ENCODE peak calls at places on chromosomes 11 and 22, in six cellular contexts. One of them, this sample, is unnamed.

GRCh38 chr11:86237267-86237804 is 7.2 kb upstream of the EED start:
- DNase-seq in fibroblast of the aortic adventitia: no peak
- DNase-seq in type B pancreatic cell: no peak
- DNase-seq in GM13977: no peak
- DNase-seq in HFFc6: no peak
- DNase-seq in mammary epithelial cell: no peak
- DNase-seq in this sample: no peak

GRCh38 chr11:118243161-118243560 is 9.0 kb downstream of the MPZL3 start:
- DNase-seq in type B pancreatic cell: no peak
- DNase-seq in fibroblast of the aortic adventitia: no peak
- DNase-seq in HFFc6: no peak
- DNase-seq in mammary epithelial cell: no peak
- DNase-seq in GM13977: no peak
- DNase-seq in this sample: no peak

GRCh38 chr11:12167098-12167999 is 57.0 kb downstream of the MICAL2 start:
- DNase-seq in GM13977: no peak
- DNase-seq in mammary epithelial cell: peak; percentile 98
- DNase-seq in fibroblast of the aortic adventitia: peak; percentile 87
- DNase-seq in HFFc6: peak; percentile 90
- DNase-seq in type B pancreatic cell: no peak
- DNase-seq in this sample: no peak

GRCh38 chr11:109426442-109426841 is 4.5 kb downstream of the C11orf87 start:
- DNase-seq in fibroblast of the aortic adventitia: no peak
- DNase-seq in HFFc6: no peak
- DNase-seq in GM13977: no peak
- DNase-seq in mammary epithelial cell: peak; percentile 41
- DNase-seq in type B pancreatic cell: no peak
- DNase-seq in this sample: no peak

GRCh38 chr11:31355131-31355530 is 14.4 kb downstream of the DCDC1 start:
- DNase-seq in mammary epithelial cell: peak; percentile 24
- DNase-seq in type B pancreatic cell: no peak
- DNase-seq in HFFc6: no peak
- DNase-seq in GM13977: no peak
- DNase-seq in fibroblast of the aortic adventitia: peak; percentile 26
- DNase-seq in this sample: no peak

GRCh38 chr11:117315285-117316196 is 515 bp downstream of the BACE1 start:
- DNase-seq in HFFc6: no peak
- DNase-seq in mammary epithelial cell: no peak
- DNase-seq in type B pancreatic cell: no peak
- DNase-seq in fibroblast of the aortic adventitia: no peak
- DNase-seq in GM13977: peak; percentile 62
- DNase-seq in this sample: no peak

GRCh38 chr11:12377106-12377823 is at the start of gene PARVA:
- DNase-seq in type B pancreatic cell: peak; percentile 79
- DNase-seq in HFFc6: peak; percentile 78
- DNase-seq in GM13977: no peak
- DNase-seq in mammary epithelial cell: peak; percentile 46
- DNase-seq in fibroblast of the aortic adventitia: peak; percentile 82
- DNase-seq in this sample: no peak

GRCh38 chr11:98772799-98773198 is 247.9 kb upstream of the CNTN5 start:
- DNase-seq in fibroblast of the aortic adventitia: no peak
- DNase-seq in mammary epithelial cell: no peak
- DNase-seq in type B pancreatic cell: no peak
- DNase-seq in HFFc6: no peak
- DNase-seq in GM13977: no peak
- DNase-seq in this sample: no peak

GRCh38 chr22:49760630-49761571 is 66.8 kb downstream of the BRD1 start:
- DNase-seq in HFFc6: no peak
- DNase-seq in GM13977: peak; percentile 64
- DNase-seq in type B pancreatic cell: no peak
- DNase-seq in mammary epithelial cell: no peak
- DNase-seq in fibroblast of the aortic adventitia: no peak
- DNase-seq in this sample: peak; percentile 49

GRCh38 chr11:1927151-1928037 is 7.9 kb downstream of the TNNT3 start:
- DNase-seq in HFFc6: no peak
- DNase-seq in fibroblast of the aortic adventitia: peak; percentile 25
- DNase-seq in type B pancreatic cell: no peak
- DNase-seq in GM13977: peak; percentile 23
- DNase-seq in mammary epithelial cell: no peak
- DNase-seq in this sample: no peak

GRCh38 chr22:50192825-50193204 is 7.1 kb downstream of the TRABD start:
- DNase-seq in fibroblast of the aortic adventitia: no peak
- DNase-seq in GM13977: no peak
- DNase-seq in mammary epithelial cell: no peak
- DNase-seq in HFFc6: no peak
- DNase-seq in type B pancreatic cell: no peak
- DNase-seq in this sample: no peak

DNA sequence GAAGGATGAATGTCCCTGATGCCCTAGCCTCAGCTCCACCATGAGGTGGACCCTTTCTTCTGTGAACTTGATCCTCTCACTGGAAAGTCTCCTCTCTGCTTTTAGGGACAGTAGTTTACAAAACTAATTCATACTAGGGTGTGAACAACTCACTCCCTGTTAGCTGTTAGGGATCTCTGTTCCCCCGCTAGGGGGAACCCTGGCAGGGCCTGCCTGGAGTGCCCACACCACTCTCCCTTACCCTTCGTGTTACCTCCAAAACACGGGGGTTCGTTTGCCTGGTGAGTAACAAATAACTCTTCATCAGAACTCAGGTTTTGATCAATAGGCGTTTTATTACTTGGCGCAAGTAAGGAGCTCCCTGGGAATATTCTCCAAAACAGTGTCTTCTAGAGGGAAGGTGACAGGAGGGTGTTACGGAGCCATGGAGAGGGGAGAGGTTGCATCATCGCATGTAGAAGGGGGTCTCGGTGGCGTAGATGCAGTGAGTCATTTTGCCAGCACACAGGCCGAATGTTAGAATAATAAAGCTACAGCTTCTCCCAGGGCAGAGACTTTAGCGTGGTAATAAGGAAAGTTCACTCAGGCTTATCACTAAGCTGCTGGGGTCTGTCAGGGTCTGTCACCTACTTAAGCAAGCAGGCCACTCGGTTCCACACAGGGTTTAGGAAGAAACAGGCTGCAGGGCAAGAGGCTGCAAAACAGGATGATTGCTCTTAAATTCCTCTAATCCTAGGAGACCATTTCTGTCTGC is 45.8 kb downstream of the C11orf96 start:
- DNase-seq in type B pancreatic cell: no peak
- DNase-seq in HFFc6: no peak
- DNase-seq in mammary epithelial cell: no peak
- DNase-seq in GM13977: no peak
- DNase-seq in fibroblast of the aortic adventitia: peak; percentile 39
- DNase-seq in this sample: no peak
- TF ChIP-seq CTCF in type B pancreatic cell: no peak
- TF ChIP-seq CTCF in HFFc6: peak; percentile 37
- TF ChIP-seq CTCF in mammary epithelial cell: no peak
- TF ChIP-seq CTCF in GM13977: no peak
- TF ChIP-seq CTCF in fibroblast of the aortic adventitia: peak; percentile 53
- TF ChIP-seq CTCF in this sample: no peak

GRCh38 chr22:28882878-28883656 is at the start of gene ZNRF3:
- DNase-seq in fibroblast of the aortic adventitia: peak; percentile 94
- DNase-seq in HFFc6: peak; percentile 82
- DNase-seq in GM13977: peak; percentile 90
- DNase-seq in mammary epithelial cell: peak; percentile 89
- DNase-seq in type B pancreatic cell: peak; percentile 98
- DNase-seq in this sample: no peak
- TF ChIP-seq CTCF in fibroblast of the aortic adventitia: no peak
- TF ChIP-seq CTCF in HFFc6: no peak
- TF ChIP-seq CTCF in GM13977: no peak
- TF ChIP-seq CTCF in mammary epithelial cell: no peak
- TF ChIP-seq CTCF in type B pancreatic cell: no peak
- TF ChIP-seq CTCF in this sample: no peak

GRCh38 chr11:121534131-121535093 is 81.6 kb upstream of the SORL1-AS1 start:
- DNase-seq in fibroblast of the aortic adventitia: peak; percentile 63
- DNase-seq in HFFc6: peak; percentile 33
- DNase-seq in GM13977: no peak
- DNase-seq in mammary epithelial cell: peak; percentile 6
- DNase-seq in type B pancreatic cell: no peak
- DNase-seq in this sample: peak; percentile 44
- TF ChIP-seq CTCF in fibroblast of the aortic adventitia: peak; percentile 67
- TF ChIP-seq CTCF in HFFc6: peak; percentile 63
- TF ChIP-seq CTCF in GM13977: peak; percentile 43
- TF ChIP-seq CTCF in mammary epithelial cell: no peak
- TF ChIP-seq CTCF in type B pancreatic cell: no peak
- TF ChIP-seq CTCF in this sample: peak; percentile 57

DNA sequence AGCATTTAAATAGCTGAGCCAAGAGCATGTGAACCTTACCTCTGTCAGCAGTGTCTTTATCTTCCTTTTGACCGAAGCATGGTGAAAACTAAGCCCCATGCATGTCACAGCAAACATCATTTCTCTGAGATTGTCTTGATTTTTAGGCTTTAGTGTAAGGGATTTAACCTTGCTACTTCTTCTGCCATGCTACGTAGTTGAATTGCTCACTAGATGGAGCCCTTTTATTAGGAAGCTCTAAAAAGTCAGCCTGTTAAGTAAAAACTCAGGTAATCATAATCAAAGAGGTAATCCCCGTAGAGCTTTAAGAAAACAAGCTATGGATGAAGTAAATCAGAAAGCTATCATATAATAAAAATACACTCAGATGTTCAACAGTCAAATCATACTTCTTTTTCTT is 149.5 kb downstream of the PGR start:
- DNase-seq in HFFc6: peak; percentile 11
- DNase-seq in fibroblast of the aortic adventitia: peak; percentile 21
- DNase-seq in mammary epithelial cell: no peak
- DNase-seq in GM13977: no peak
- DNase-seq in type B pancreatic cell: no peak
- DNase-seq in this sample: no peak
- TF ChIP-seq CTCF in HFFc6: peak; percentile 49
- TF ChIP-seq CTCF in fibroblast of the aortic adventitia: peak; percentile 30
- TF ChIP-seq CTCF in mammary epithelial cell: peak; percentile 45
- TF ChIP-seq CTCF in GM13977: no peak
- TF ChIP-seq CTCF in type B pancreatic cell: peak; percentile 49
- TF ChIP-seq CTCF in this sample: peak; percentile 10

DNA sequence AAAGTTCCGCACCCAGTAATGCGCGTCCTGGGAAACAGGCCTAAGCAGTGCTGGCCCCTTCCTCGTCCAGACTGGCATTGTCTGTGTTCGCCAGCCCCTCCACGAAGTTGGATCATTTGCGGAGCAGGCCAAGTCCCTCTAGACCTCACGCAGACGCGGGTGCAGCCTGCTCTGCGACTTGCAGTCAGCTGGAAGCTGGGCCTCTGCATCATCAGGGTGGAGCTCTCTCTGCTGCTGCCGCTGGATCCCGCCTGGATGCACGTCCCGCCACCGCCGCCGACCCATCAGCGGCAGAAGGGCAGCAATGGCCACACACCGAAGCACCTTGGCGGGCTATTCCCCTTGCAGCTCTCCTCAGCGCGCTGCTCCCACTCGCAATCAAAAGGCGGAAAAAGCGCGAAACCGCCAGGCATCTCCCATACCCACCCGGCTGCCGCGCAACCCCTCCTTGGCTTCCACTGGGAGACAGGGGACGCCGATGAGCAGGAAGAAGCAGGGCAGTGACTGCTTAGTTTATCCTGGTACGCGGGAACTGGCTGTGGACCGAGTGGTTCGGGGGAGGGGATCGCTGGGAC is 34.1 kb upstream of the GLYATL1 start:
- DNase-seq in HFFc6: peak; percentile 67
- DNase-seq in mammary epithelial cell: peak; percentile 74
- DNase-seq in type B pancreatic cell: peak; percentile 74
- DNase-seq in GM13977: no peak
- DNase-seq in fibroblast of the aortic adventitia: peak; percentile 63
- DNase-seq in this sample: no peak
- TF ChIP-seq CTCF in HFFc6: no peak
- TF ChIP-seq CTCF in mammary epithelial cell: peak; percentile 26
- TF ChIP-seq CTCF in type B pancreatic cell: no peak
- TF ChIP-seq CTCF in GM13977: no peak
- TF ChIP-seq CTCF in fibroblast of the aortic adventitia: peak; percentile 37
- TF ChIP-seq CTCF in this sample: no peak

GRCh38 chr22:25174888-25175411 is 24.7 kb upstream of the CRYBB3 start:
- DNase-seq in HFFc6: no peak
- DNase-seq in type B pancreatic cell: no peak
- DNase-seq in fibroblast of the aortic adventitia: no peak
- DNase-seq in GM13977: no peak
- DNase-seq in mammary epithelial cell: no peak
- DNase-seq in this sample: no peak

GRCh38 chr22:25174156-25174887 is 25.3 kb upstream of the CRYBB3 start:
- DNase-seq in HFFc6: no peak
- DNase-seq in fibroblast of the aortic adventitia: no peak
- DNase-seq in mammary epithelial cell: no peak
- DNase-seq in GM13977: no peak
- DNase-seq in type B pancreatic cell: no peak
- DNase-seq in this sample: no peak

GRCh38 chr22:25170426-25170980 is 29.2 kb upstream of the CRYBB3 start:
- DNase-seq in HFFc6: no peak
- DNase-seq in GM13977: no peak
- DNase-seq in type B pancreatic cell: no peak
- DNase-seq in mammary epithelial cell: no peak
- DNase-seq in fibroblast of the aortic adventitia: no peak
- DNase-seq in this sample: no peak

GRCh38 chr22:25169278-25170031 is 30.2 kb upstream of the CRYBB3 start:
- DNase-seq in HFFc6: no peak
- DNase-seq in type B pancreatic cell: no peak
- DNase-seq in GM13977: no peak
- DNase-seq in fibroblast of the aortic adventitia: no peak
- DNase-seq in mammary epithelial cell: no peak
- DNase-seq in this sample: no peak

DNA sequence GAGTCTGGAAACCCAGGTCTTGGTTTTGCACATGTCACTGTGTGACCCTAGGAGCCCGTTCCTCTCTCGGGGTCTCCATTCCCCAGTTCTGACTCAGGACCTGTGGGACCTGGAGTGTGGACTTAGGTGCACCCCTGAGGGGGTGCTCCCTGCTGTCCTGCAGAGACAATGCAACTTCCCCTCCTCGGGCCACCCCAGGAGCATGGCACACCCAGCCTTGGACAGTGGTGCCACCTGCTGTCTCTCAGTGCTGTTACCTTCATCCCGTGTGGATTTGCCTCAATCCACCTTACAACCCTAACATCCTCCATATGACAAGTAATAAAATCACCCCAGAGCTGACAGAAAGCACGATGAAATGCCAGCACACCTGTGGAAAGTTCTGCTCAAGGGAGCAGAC is 27.5 kb upstream of the CRYBB3 start:
- DNase-seq in GM13977: peak; percentile 59
- DNase-seq in fibroblast of the aortic adventitia: no peak
- DNase-seq in mammary epithelial cell: no peak
- DNase-seq in HFFc6: no peak
- DNase-seq in type B pancreatic cell: no peak
- DNase-seq in this sample: no peak
- TF ChIP-seq CTCF in GM13977: peak; percentile 42
- TF ChIP-seq CTCF in fibroblast of the aortic adventitia: peak; percentile 21
- TF ChIP-seq CTCF in mammary epithelial cell: peak; percentile 71
- TF ChIP-seq CTCF in HFFc6: peak; percentile 25
- TF ChIP-seq CTCF in type B pancreatic cell: peak; percentile 36
- TF ChIP-seq CTCF in this sample: peak; percentile 38

This sample was measured in GM12864.